ENCODE peak calls at places on chromosomes 3 and 15, in seven cellular contexts. I, K, R, Y, O, Z and W are unnamed samples. For H3K9me3 and H3K4me1, the result is how much of the 10 kb centered on the place peaks cover.

GRCh38 chr3:123067689-123068226 is 933 bp downstream of the PDIA5 start:
- DNase-seq in K (no peak), I (no peak), O (peak), Y (no peak), R (no peak), Z (no peak), W (no peak)

GRCh38 chr15:42726114-42726513 is 10.8 kb downstream of the CDAN1 start:
- DNase-seq in O (no peak), K (no peak), I (no peak), Y (peak), Z (no peak), R (no peak), W (no peak)

GRCh38 chr3:56890448-56891083 is 88.8 kb upstream of the ARHGEF3 start:
- DNase-seq in I (no peak), Z (peak), K (no peak), O (no peak), R (no peak), Y (peak), W (no peak)

GRCh38 chr3:134483195-134483890 is 2.4 kb downstream of the ANAPC13 start:
- DNase-seq in I (no peak), O (no peak), R (peak), Y (no peak), K (no peak), Z (no peak), W (no peak)

GRCh38 chr3:130341388-130341787 is 4.1 kb upstream of the COL6A5 start:
- DNase-seq in I (no peak), O (no peak), Y (no peak), R (no peak), K (no peak), Z (no peak), W (no peak)

GRCh38 chr3:87359807-87360206 is 83.4 kb upstream of the POU1F1 start:
- DNase-seq in R (no peak), O (no peak), K (no peak), I (no peak), Z (no peak), Y (no peak), W (no peak)

GRCh38 chr3:187811580-187812250 is 66.4 kb upstream of the BCL6 start:
- DNase-seq in R (peak), I (no peak), Z (no peak), K (no peak), O (peak), Y (no peak), W (no peak)

GRCh38 chr15:59437777-59438574 is at the start of gene FAM81A:
- DNase-seq in I (peak), O (peak), R (peak), Z (peak), Y (peak), K (peak), W (peak)

GRCh38 chr3:65945480-65945879 is 93.2 kb downstream of the MAGI1 start:
- DNase-seq in O (no peak), I (no peak), K (no peak), Z (no peak), Y (no peak), R (peak), W (no peak)

GRCh38 chr15:78265752-78266224 is 1.4 kb downstream of the DNAJA4 start:
- DNase-seq in Y (no peak), K (peak), O (no peak), R (peak), Z (peak), I (no peak), W (no peak)

GRCh38 chr15:38768970-38769369 is 204.4 kb upstream of the RASGRP1 start:
- DNase-seq in R (peak), I (no peak), Z (no peak), O (no peak), Y (no peak), K (peak), W (no peak)

GRCh38 chr3:59809016-59809415 is 759.2 kb upstream of the CFAP20DC start:
- DNase-seq in O (no peak), Z (no peak), R (peak), K (no peak), Y (no peak), I (no peak), W (no peak)

GRCh38 chr3:149128856-149129255 is 582 bp upstream of the HPS3 start:
- DNase-seq in K (no peak), Y (no peak), I (no peak), R (peak), Z (no peak), O (no peak), W (no peak)

GRCh38 chr3:189272500-189273119 is 100.8 kb downstream of the TPRG1 start:
- DNase-seq in I (no peak), Y (no peak), O (peak), R (no peak), Z (peak), K (peak), W (no peak)

GRCh38 chr3:4417449-4417848 is 49.6 kb downstream of the SUMF1 start:
- DNase-seq in K (peak), R (peak), Z (no peak), I (no peak), Y (no peak), O (no peak), W (no peak)

GRCh38 chr3:7737263-7737662 is 764.4 kb upstream of the LMCD1 start:
- DNase-seq in I (no peak), O (no peak), K (no peak), Z (no peak), Y (no peak), R (no peak), W (no peak)

GRCh38 chr3:61414456-61414855 is 146.9 kb upstream of the PTPRG start:
- DNase-seq in Z (no peak), K (no peak), R (no peak), O (no peak), Y (no peak), I (no peak), W (no peak)

GRCh38 chr3:115626006-115626409 is 2.7 kb downstream of the GAP43 start:
- DNase-seq in Y (no peak), K (no peak), O (no peak), R (no peak), I (no peak), Z (no peak), W (no peak)

GRCh38 chr15:45179221-45179985 is 8.4 kb downstream of the SHF start:
- DNase-seq in K (peak), Y (peak), I (no peak), Z (peak), R (no peak), O (peak), W (no peak)

GRCh38 chr15:50906954-50907865 is 1.3 kb upstream of the AP4E1 start:
- DNase-seq in O (no peak), K (no peak), I (no peak), Y (peak), R (peak), Z (peak), W (peak)

GRCh38 chr3:7744850-7745249 is 756.8 kb upstream of the LMCD1 start:
- DNase-seq in Y (no peak), K (no peak), Z (no peak), O (no peak), R (no peak), I (no peak), W (no peak)

GRCh38 chr3:51057111-51057510 is 328.0 kb upstream of the MANF start:
- DNase-seq in K (no peak), O (no peak), R (no peak), Z (no peak), Y (no peak), I (no peak), W (no peak)

GRCh38 chr3:143536817-143537535 is 311.3 kb downstream of the SLC9A9 start:
- DNase-seq in O (no peak), K (no peak), Z (no peak), I (peak), Y (no peak), R (peak), W (no peak)

GRCh38 chr3:171383206-171384018 is 76.8 kb downstream of the TNIK start:
- DNase-seq in O (no peak), K (no peak), Y (no peak), Z (no peak), R (peak), I (no peak), W (peak)

GRCh38 chr15:75024102-75024636 is 779 bp downstream of the PPCDC start:
- DNase-seq in Y (peak), K (peak), I (no peak), O (peak), R (peak), Z (no peak), W (peak)

GRCh38 chr15:62145015-62145735 is 19.9 kb downstream of the C2CD4B start:
- DNase-seq in Z (no peak), I (no peak), K (no peak), Y (no peak), O (no peak), R (no peak), W (no peak)

DNA sequence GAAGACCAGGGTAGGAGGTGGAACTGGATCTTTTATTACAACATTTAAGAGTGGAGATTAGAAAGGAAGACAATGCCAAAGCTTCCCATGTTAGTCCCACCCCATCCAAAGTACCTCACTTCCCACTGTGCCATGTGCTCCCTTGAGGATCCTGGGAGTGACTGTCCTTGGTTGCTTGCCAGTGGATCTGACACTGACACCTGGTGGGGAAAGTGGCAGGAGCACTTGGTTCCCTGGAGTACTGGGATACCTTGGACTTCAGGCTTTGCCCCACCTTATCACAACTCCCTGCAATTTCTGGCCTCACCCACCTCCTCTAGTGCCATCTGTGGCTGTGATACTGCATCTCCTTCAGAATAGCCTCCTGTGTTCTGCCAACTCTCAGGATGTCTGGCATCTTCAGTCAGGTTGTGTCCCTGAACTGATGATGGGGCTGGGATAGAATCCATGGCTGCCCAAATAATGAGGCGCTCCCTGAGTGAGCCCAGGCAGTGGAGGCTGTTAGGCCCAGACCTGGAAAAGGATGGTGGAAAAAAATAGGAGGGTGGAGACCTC is 1.3 kb downstream of the ELL3 start:
- DNase-seq in Y (peak), O (peak), Z (no peak), K (peak), R (peak), I (no peak), W (peak)
- H3K4me3 ChIP-seq in Y (no peak), O (no peak), Z (no peak), K (no peak), R (no peak), I (no peak), W (peak)

DNA sequence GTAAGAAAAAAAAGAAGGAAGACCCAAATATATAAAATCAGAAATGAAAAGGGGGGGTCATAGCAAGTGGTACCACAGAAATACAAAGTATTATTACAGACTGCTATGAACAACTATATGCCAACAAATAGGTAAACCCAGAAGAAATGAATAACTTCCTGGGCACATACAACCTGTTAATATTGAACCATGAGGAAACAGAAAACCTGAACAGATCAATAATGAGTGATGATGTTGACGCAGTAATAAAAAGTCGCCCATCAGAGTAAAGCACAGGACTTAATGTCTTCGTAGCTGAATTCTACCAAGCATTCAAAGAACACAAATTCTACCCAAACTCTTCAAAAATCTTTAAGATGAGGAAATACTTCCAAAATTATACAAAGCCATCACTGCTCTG is 921.6 kb upstream of the SEMA6D start:
- DNase-seq in I (no peak), K (no peak), R (no peak), Z (no peak), O (no peak), Y (no peak), W (no peak)
- H3K9me3 ChIP-seq in I (under half), K (under half), R (under half), Z (under half), O (under half), Y (under half), W (under half)

GRCh38 chr3:195884691-195885035 is 23.7 kb downstream of the TNK2 start:
- DNase-seq in R (no peak), Z (no peak), O (no peak), I (no peak), Y (no peak), K (no peak), W (no peak)
- H3K4me1 ChIP-seq in R (under half), Z (under half), O (under half), I (under half), Y (under half), K (half or more), W (under half)

GRCh38 chr15:69094124-69095030 is 66.1 kb upstream of the GLCE start:
- DNase-seq in Y (peak), R (no peak), K (no peak), O (no peak), Z (no peak), I (no peak), W (no peak)
- H3K4me3 ChIP-seq in Y (no peak), R (no peak), K (no peak), O (no peak), Z (no peak), I (no peak), W (no peak)

DNA sequence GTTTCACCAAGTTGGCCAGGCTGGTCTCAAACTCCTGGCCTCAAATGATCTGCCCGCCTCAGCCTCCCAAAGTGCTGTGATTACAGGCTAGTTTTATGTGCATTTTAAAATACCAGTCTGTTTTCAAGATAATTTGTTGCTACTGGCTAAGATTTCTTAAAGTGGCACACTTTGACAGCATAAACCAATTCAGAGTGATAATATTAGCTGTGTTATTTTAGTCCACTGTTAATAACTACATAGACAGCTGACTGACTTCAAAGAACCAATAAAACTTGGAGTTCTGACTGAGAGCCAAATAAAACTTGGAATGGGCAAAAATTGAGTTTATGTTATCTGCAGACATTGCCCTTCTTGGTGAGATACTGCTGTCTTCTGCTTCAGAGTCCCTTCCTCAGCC is 291.8 kb downstream of the UBE2E2 start:
- DNase-seq in O (no peak), Z (no peak), R (no peak), Y (no peak), I (no peak), K (no peak), W (no peak)
- H3K9me3 ChIP-seq in O (under half), Z (under half), R (under half), Y (under half), I (under half), K (under half), W (under half)

GRCh38 chr15:88089019-88089603 is 167.4 kb downstream of the NTRK3 start:
- DNase-seq in K (no peak), R (no peak), Z (no peak), Y (no peak), O (no peak), I (no peak), W (no peak)

GRCh38 chr15:88090406-88091085 is 166.0 kb downstream of the NTRK3 start:
- DNase-seq in Z (no peak), O (no peak), K (no peak), I (no peak), Y (no peak), R (no peak), W (no peak)

GRCh38 chr15:88091444-88092016 is 165.0 kb downstream of the NTRK3 start:
- DNase-seq in Y (no peak), I (no peak), O (no peak), Z (no peak), R (no peak), K (no peak), W (no peak)
- H3K4me1 ChIP-seq in Y (under half), I (under half), O (under half), Z (under half), R (under half), K (under half), W (under half)

DNA sequence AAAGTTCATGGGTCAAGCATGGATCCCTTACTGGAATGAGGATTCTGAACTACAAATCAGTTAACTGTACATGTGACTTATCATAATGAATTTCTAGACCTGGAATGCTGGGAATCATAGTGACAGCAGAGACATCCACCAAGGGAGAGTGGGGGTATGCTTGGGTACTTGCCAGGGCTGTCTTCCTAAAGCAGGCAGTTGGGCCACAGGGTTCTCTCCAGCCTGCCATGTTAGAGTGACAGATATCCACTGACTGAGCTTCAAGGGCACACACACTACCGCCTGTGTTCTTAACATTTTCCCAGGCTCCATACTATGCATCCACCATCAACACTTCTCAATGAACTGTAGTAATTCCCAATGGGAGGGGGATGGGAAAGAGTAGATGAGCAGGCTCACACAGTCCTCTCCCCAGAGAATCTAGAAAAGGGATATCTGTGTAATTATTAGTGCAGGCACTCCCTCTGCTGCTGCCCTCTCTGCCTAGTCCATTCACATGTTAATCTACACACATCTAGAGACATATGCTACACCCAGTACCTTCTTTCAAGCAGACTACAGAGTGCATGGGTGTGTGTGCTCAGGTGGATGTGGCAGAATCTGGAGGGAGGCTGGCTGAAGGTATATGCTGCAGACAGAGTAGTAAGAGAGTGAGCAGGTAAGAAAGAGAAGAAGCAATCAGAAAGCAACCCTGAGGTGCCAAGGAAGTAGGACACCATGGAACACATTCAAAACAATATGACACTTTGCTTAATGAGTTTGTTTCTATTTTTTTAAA is 3.7 kb downstream of the FSTL1 start:
- DNase-seq in K (no peak), Z (no peak), R (no peak), I (no peak), O (no peak), Y (no peak), W (peak)
- H3K4me3 ChIP-seq in K (no peak), Z (no peak), R (no peak), I (peak), O (no peak), Y (peak), W (no peak)

GRCh38 chr3:46027736-46028397 is 584 bp upstream of the XCR1 start:
- DNase-seq in K (no peak), I (no peak), Y (no peak), R (no peak), Z (no peak), O (no peak), W (no peak)
- H3K9me3 ChIP-seq in K (under half), I (under half), Y (under half), R (under half), Z (under half), O (under half), W (under half)

GRCh38 chr3:31885235-31885634 is 95.8 kb downstream of the OSBPL10 start:
- DNase-seq in K (no peak), Z (no peak), R (no peak), I (no peak), Y (no peak), O (no peak), W (no peak)
- H3K4me1 ChIP-seq in K (under half), Z (under half), R (under half), I (under half), Y (under half), O (under half), W (under half)